ENCODE peak calls at places on chromosomes 4 and X, in seven cellular contexts. Z is cardiac muscle cell, Q is right lobe of liver, J is fibroblast of lung, D is mammary epithelial cell, T is breast epithelium, H is lung. O is an unnamed sample. For H3K4me1, the result is how much of the 10 kb centered on the place peaks cover.

GRCh38 chr4:170202721-170203120 is 113.0 kb upstream of the AADAT start:
- DNase-seq in Z (no peak), Q (no peak), J (no peak), D (no peak), T (no peak), H (no peak), O (no peak)

GRCh38 chrX:120560405-120560841 is 339 bp downstream of the CUL4B start:
- DNase-seq in Z (peak), Q (no peak), J (peak), D (peak), T (peak), H (peak), O (no peak)

GRCh38 chr4:41268024-41268423 is 11.3 kb downstream of the UCHL1 start:
- DNase-seq in Z (no peak), Q (no peak), J (no peak), D (no peak), T (no peak), H (no peak), O (no peak)

GRCh38 chr4:174523003-174523693 is 860 bp upstream of the HPGD start:
- DNase-seq in Z (peak), Q (no peak), J (no peak), D (no peak), T (no peak), H (no peak), O (no peak)

GRCh38 chr4:83109480-83110221 is 4.9 kb downstream of the PLAC8 start:
- DNase-seq in Z (peak), Q (peak), J (peak), D (no peak), T (no peak), H (no peak), O (peak)

GRCh38 chr4:183101956-183102480 is 3.0 kb downstream of the WWC2 start:
- DNase-seq in Z (no peak), Q (no peak), J (no peak), D (peak), T (no peak), H (no peak), O (no peak)

GRCh38 chr4:116389139-116389538 is 696.2 kb downstream of the TRAM1L1 start:
- DNase-seq in Z (no peak), Q (no peak), J (no peak), D (no peak), T (no peak), H (no peak), O (no peak)

GRCh38 chr4:93828830-93829530 is 427 bp downstream of the ATOH1 start:
- DNase-seq in Z (peak), Q (no peak), J (peak), D (no peak), T (no peak), H (no peak), O (no peak)

GRCh38 chrX:85052636-85053343 is 49.1 kb downstream of the APOOL start:
- DNase-seq in Z (no peak), Q (no peak), J (peak), D (peak), T (no peak), H (no peak), O (no peak)

GRCh38 chr4:105996845-105997244 is 101.6 kb downstream of the NPNT start:
- DNase-seq in Z (no peak), Q (no peak), J (no peak), D (no peak), T (no peak), H (no peak), O (peak)

GRCh38 chrX:117998171-117998570 is 118.4 kb downstream of the KLHL13 start:
- DNase-seq in Z (no peak), Q (no peak), J (no peak), D (no peak), T (no peak), H (no peak), O (no peak)

GRCh38 chr4:82705169-82705568 is 93.4 kb downstream of the SCD5 start:
- DNase-seq in Z (no peak), Q (no peak), J (no peak), D (no peak), T (no peak), H (no peak), O (no peak)

GRCh38 chrX:120426599-120426998 is 42.5 kb downstream of the LAMP2 start:
- DNase-seq in Z (no peak), Q (no peak), J (peak), D (peak), T (no peak), H (no peak), O (no peak)

GRCh38 chr4:141763373-141763772 is 127.0 kb downstream of the IL15 start:
- DNase-seq in Z (no peak), Q (no peak), J (no peak), D (no peak), T (no peak), H (no peak), O (no peak)

GRCh38 chr4:31366041-31366440 is 645.9 kb downstream of the PCDH7 start:
- DNase-seq in Z (no peak), Q (no peak), J (peak), D (peak), T (no peak), H (no peak), O (no peak)

GRCh38 chrX:103656623-103657022 is 27.8 kb downstream of the TCEAL1 start:
- DNase-seq in Z (no peak), Q (no peak), J (peak), D (peak), T (no peak), H (no peak), O (peak)

GRCh38 chr4:66704243-66704642 is 841.1 kb downstream of the CENPC start:
- DNase-seq in Z (no peak), Q (no peak), J (no peak), D (no peak), T (no peak), H (no peak), O (no peak)

DNA sequence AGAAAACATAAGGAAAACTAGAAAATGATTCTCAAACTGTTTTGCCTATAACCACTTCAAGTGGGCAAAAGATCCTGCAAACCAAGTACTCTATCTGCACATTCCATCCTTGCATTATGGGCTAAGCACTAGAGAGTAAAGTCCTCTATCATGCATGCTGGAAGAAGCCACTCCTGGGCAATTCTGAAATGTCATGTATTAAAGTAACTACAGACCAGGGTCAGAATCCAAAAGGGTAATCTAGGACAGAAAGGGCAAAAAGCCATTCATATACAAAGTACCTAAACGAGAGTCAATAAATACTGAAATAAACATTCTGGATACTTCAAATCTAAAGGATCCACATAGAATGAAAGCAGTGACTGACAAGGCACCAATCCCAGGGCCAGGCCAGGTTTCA is 1.1 kb downstream of the SNX12 start:
- DNase-seq in Z (no peak), Q (no peak), J (no peak), D (no peak), T (no peak), H (no peak), O (no peak)
- H3K4me3 ChIP-seq in Z (peak), Q (peak), J (peak), D (peak), T (peak), H (peak), O (peak)

GRCh38 chr4:156954598-156954997 is 17.0 kb downstream of the PDGFC start:
- DNase-seq in Z (no peak), Q (no peak), J (no peak), D (no peak), T (no peak), H (no peak), O (no peak)

GRCh38 chr4:156956947-156957346 is 14.7 kb downstream of the PDGFC start:
- DNase-seq in Z (no peak), Q (no peak), J (no peak), D (no peak), T (no peak), H (no peak), O (no peak)

GRCh38 chr4:156958276-156959074 is 13.1 kb downstream of the PDGFC start:
- DNase-seq in Z (no peak), Q (no peak), J (no peak), D (no peak), T (no peak), H (no peak), O (no peak)

GRCh38 chr4:156957558-156957957 is 14.0 kb downstream of the PDGFC start:
- DNase-seq in Z (no peak), Q (no peak), J (no peak), D (no peak), T (no peak), H (no peak), O (no peak)

GRCh38 chr4:156956359-156956758 is 15.2 kb downstream of the PDGFC start:
- DNase-seq in Z (no peak), Q (no peak), J (no peak), D (no peak), T (no peak), H (no peak), O (no peak)
- H3K4me1 ChIP-seq in Z (under half), Q (under half), J (under half), D (under half), T (under half), H (under half), O (under half)

GRCh38 chrX:154980330-154981115 is 42.0 kb downstream of the F8 start:
- DNase-seq in Z (peak), Q (peak), J (peak), D (peak), T (peak), H (peak), O (peak)
- H3K4me3 ChIP-seq in Z (no peak), Q (peak), J (peak), D (peak), T (peak), H (no peak), O (peak)

GRCh38 chrX:7109838-7110793 is 37.4 kb upstream of the STS start:
- DNase-seq in Z (peak), Q (no peak), J (no peak), D (no peak), T (no peak), H (no peak), O (no peak)
- H3K4me1 ChIP-seq in Z (under half), Q (under half), J (under half), D (under half), T (under half), H (under half), O (under half)

DNA sequence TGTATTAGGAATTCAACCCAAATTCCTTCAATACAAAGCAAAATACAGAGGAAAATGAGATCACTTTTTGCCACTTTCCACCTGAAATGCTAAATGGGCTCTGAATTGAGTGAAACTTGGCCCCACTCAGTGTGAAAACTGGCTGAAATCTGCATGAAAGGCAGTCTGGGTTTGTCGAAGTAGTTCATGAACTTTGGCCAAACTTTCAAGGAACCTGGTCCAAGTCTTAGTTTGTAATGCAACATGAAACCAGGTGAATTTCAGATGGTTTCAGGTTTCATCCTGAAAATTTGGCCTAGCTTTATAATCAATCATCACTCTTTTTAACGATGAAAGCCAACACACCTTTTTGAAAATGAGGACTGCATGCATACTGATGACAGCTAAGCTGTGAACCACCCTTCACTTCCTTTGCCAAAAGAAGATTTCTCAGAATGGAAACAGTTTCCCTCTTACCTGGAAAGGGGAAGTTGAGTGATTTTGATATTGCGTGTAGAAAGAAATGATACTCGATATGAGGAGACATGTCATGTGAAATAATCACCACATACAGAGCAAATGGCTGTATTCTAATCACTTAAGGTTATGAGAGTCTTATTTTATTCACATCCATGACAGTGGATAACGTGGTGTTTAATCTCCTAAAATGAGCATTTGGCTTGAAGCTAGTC is 209.9 kb upstream of the ETNPPL start:
- DNase-seq in Z (no peak), Q (no peak), J (no peak), D (no peak), T (no peak), H (no peak), O (no peak)
- H3K4me3 ChIP-seq in Z (no peak), Q (no peak), J (no peak), D (no peak), T (no peak), H (no peak), O (no peak)

GRCh38 chrX:47570794-47571193 is 9.8 kb downstream of the ARAF start:
- DNase-seq in Z (no peak), Q (no peak), J (no peak), D (no peak), T (no peak), H (no peak), O (no peak)

GRCh38 chrX:47572773-47573333 is 9.4 kb upstream of the TIMP1 start:
- DNase-seq in Z (no peak), Q (no peak), J (no peak), D (no peak), T (no peak), H (no peak), O (no peak)

GRCh38 chrX:47571215-47571614 is 10.2 kb downstream of the ARAF start:
- DNase-seq in Z (no peak), Q (no peak), J (no peak), D (no peak), T (no peak), H (no peak), O (no peak)

GRCh38 chrX:47573334-47574095 is 8.7 kb upstream of the TIMP1 start:
- DNase-seq in Z (peak), Q (no peak), J (peak), D (peak), T (no peak), H (no peak), O (no peak)

DNA sequence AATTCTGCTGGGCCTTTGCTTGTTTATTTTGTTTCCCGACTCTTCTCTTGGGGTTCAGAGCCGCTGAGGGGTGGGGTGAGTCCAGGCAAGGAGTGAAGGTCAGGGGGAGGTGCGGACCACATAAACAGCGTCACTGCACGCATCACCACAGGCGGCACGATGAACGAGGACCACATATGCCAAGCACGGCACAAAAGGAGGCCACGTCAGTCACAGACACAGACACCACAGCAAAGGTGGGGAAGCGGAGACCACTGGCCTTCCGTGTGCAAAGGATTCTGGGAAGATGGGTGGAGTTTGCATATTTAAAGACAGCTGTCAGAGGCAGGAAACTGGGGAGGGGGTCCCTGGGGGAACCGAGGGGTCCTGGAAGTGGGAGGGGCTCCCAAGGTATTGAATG is 10.3 kb upstream of the TIMP1 start:
- DNase-seq in Z (no peak), Q (no peak), J (no peak), D (no peak), T (no peak), H (no peak), O (no peak)
- H3K4me1 ChIP-seq in Z (under half), Q (under half), J (under half), D (under half), T (under half), H (under half), O (under half)

O was measured in PC-9.